ENCODE peak calls at places on chromosomes 1 and 21, in seven cellular contexts. One of them, this sample, is unnamed.

GRCh38 chr1:61357539-61357938 is 275.2 kb downstream of the NFIA start:
- DNase-seq in mammary epithelial cell: no peak
- DNase-seq in left ventricle myocardium inferior: no peak
- DNase-seq in fibroblast of lung: no peak
- DNase-seq in GM23338: no peak
- DNase-seq in H9: no peak
- DNase-seq in IMR-90: no peak
- DNase-seq in this sample: no peak

GRCh38 chr1:110380667-110381283 is 10.1 kb downstream of the SLC16A4 start:
- DNase-seq in fibroblast of lung: peak; percentile 94
- DNase-seq in GM23338: no peak
- DNase-seq in mammary epithelial cell: no peak
- DNase-seq in H9: no peak
- DNase-seq in left ventricle myocardium inferior: no peak
- DNase-seq in IMR-90: peak; percentile 94
- DNase-seq in this sample: no peak

GRCh38 chr1:172547071-172547470 is 14.1 kb downstream of the SUCO start:
- DNase-seq in left ventricle myocardium inferior: no peak
- DNase-seq in mammary epithelial cell: no peak
- DNase-seq in H9: no peak
- DNase-seq in GM23338: no peak
- DNase-seq in IMR-90: peak; percentile 68
- DNase-seq in fibroblast of lung: peak; percentile 50
- DNase-seq in this sample: no peak

GRCh38 chr1:209328178-209328577 is 255.3 kb upstream of the CAMK1G start:
- DNase-seq in GM23338: no peak
- DNase-seq in IMR-90: no peak
- DNase-seq in fibroblast of lung: no peak
- DNase-seq in left ventricle myocardium inferior: no peak
- DNase-seq in mammary epithelial cell: no peak
- DNase-seq in H9: no peak
- DNase-seq in this sample: no peak

GRCh38 chr1:29586991-29587745 is 350.8 kb downstream of the PTPRU start:
- DNase-seq in left ventricle myocardium inferior: no peak
- DNase-seq in IMR-90: peak; percentile 19
- DNase-seq in mammary epithelial cell: peak; percentile 89
- DNase-seq in H9: no peak
- DNase-seq in fibroblast of lung: peak; percentile 16
- DNase-seq in GM23338: no peak
- DNase-seq in this sample: no peak

GRCh38 chr1:217660353-217661062 is 29.4 kb downstream of the SPATA17 start:
- DNase-seq in GM23338: peak; percentile 49
- DNase-seq in left ventricle myocardium inferior: no peak
- DNase-seq in mammary epithelial cell: peak; percentile 98
- DNase-seq in H9: no peak
- DNase-seq in IMR-90: peak; percentile 90
- DNase-seq in fibroblast of lung: peak; percentile 92
- DNase-seq in this sample: no peak

GRCh38 chr1:23718482-23718881 is 24.8 kb upstream of the ELOA start:
- DNase-seq in H9: peak; percentile 85
- DNase-seq in GM23338: peak; percentile 96
- DNase-seq in mammary epithelial cell: no peak
- DNase-seq in left ventricle myocardium inferior: no peak
- DNase-seq in IMR-90: peak; percentile 50
- DNase-seq in fibroblast of lung: peak; percentile 63
- DNase-seq in this sample: peak; percentile 60

GRCh38 chr1:24930703-24931480 is 816 bp upstream of the RUNX3 start:
- DNase-seq in IMR-90: no peak
- DNase-seq in mammary epithelial cell: no peak
- DNase-seq in H9: no peak
- DNase-seq in left ventricle myocardium inferior: no peak
- DNase-seq in fibroblast of lung: peak; percentile 13
- DNase-seq in GM23338: peak; percentile 35
- DNase-seq in this sample: no peak

GRCh38 chr1:213876531-213876930 is 111.2 kb upstream of the PROX1 start:
- DNase-seq in GM23338: no peak
- DNase-seq in IMR-90: no peak
- DNase-seq in mammary epithelial cell: no peak
- DNase-seq in H9: no peak
- DNase-seq in left ventricle myocardium inferior: no peak
- DNase-seq in fibroblast of lung: no peak
- DNase-seq in this sample: no peak

DNA sequence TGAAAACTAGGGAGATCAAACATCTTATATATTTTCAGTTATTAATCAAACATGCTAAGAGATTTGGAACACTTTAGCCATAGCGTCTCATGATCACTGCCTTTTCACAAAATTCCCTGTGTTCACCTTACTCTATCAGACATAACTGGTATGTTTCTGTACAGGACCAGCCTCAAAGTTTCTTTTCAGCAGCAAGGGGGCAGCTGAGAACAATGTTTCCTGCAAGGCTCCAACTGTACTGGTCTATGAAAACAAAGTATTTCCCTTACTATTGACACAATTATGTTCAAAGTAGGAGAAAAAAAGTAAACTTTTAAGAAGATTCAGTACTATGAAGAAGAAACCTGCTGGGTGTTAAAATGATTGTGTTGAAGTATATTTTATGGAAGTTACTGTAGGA is 98.5 kb downstream of the ATF6 start:
- DNase-seq in fibroblast of lung: peak; percentile 70
- DNase-seq in IMR-90: peak; percentile 51
- DNase-seq in mammary epithelial cell: no peak
- DNase-seq in H9: no peak
- DNase-seq in left ventricle myocardium inferior: no peak
- DNase-seq in GM23338: no peak
- DNase-seq in this sample: no peak
- TF ChIP-seq CTCF in fibroblast of lung: peak; percentile 63
- TF ChIP-seq CTCF in IMR-90: peak; percentile 56
- TF ChIP-seq CTCF in mammary epithelial cell: peak; percentile 6
- TF ChIP-seq CTCF in H9: no peak
- TF ChIP-seq CTCF in left ventricle myocardium inferior: peak; percentile 52
- TF ChIP-seq CTCF in GM23338: peak; percentile 23
- TF ChIP-seq CTCF in this sample: no peak

GRCh38 chr1:26220199-26220912 is 13.6 kb upstream of the CEP85 start:
- DNase-seq in mammary epithelial cell: no peak
- DNase-seq in fibroblast of lung: no peak
- DNase-seq in IMR-90: no peak
- DNase-seq in H9: no peak
- DNase-seq in GM23338: peak; percentile 26
- DNase-seq in left ventricle myocardium inferior: no peak
- DNase-seq in this sample: no peak

GRCh38 chr1:26221094-26221493 is 12.9 kb upstream of the CEP85 start:
- DNase-seq in GM23338: no peak
- DNase-seq in mammary epithelial cell: no peak
- DNase-seq in IMR-90: no peak
- DNase-seq in left ventricle myocardium inferior: no peak
- DNase-seq in H9: no peak
- DNase-seq in fibroblast of lung: no peak
- DNase-seq in this sample: no peak

GRCh38 chr1:26224606-26225005 is 9.4 kb upstream of the CEP85 start:
- DNase-seq in fibroblast of lung: no peak
- DNase-seq in left ventricle myocardium inferior: no peak
- DNase-seq in IMR-90: no peak
- DNase-seq in GM23338: no peak
- DNase-seq in mammary epithelial cell: no peak
- DNase-seq in H9: no peak
- DNase-seq in this sample: no peak

GRCh38 chr1:26225033-26225831 is 8.8 kb upstream of the CEP85 start:
- DNase-seq in mammary epithelial cell: no peak
- DNase-seq in fibroblast of lung: peak; percentile 22
- DNase-seq in H9: peak; percentile 99
- DNase-seq in IMR-90: no peak
- DNase-seq in GM23338: peak; percentile 95
- DNase-seq in left ventricle myocardium inferior: peak; percentile 73
- DNase-seq in this sample: no peak
- H3K27ac ChIP-seq in mammary epithelial cell: no peak overlapping the region
- H3K27ac ChIP-seq in fibroblast of lung: no peak overlapping the region
- H3K27ac ChIP-seq in H9: no peak overlapping the region
- H3K27ac ChIP-seq in IMR-90: no peak overlapping the region
- H3K27ac ChIP-seq in GM23338: no peak overlapping the region
- H3K27ac ChIP-seq in left ventricle myocardium inferior: peak overlapping the region; percentile 71
- H3K27ac ChIP-seq in this sample: no peak overlapping the region

GRCh38 chr21:15003463-15004135 is 61.2 kb downstream of the NRIP1 start:
- DNase-seq in mammary epithelial cell: no peak
- DNase-seq in left ventricle myocardium inferior: no peak
- DNase-seq in H9: no peak
- DNase-seq in IMR-90: no peak
- DNase-seq in GM23338: peak; percentile 47
- DNase-seq in fibroblast of lung: no peak
- DNase-seq in this sample: peak; percentile 61

GRCh38 chr21:15001773-15002647 is 62.8 kb downstream of the NRIP1 start:
- DNase-seq in left ventricle myocardium inferior: no peak
- DNase-seq in mammary epithelial cell: no peak
- DNase-seq in H9: no peak
- DNase-seq in fibroblast of lung: no peak
- DNase-seq in IMR-90: no peak
- DNase-seq in GM23338: peak; percentile 18
- DNase-seq in this sample: no peak

GRCh38 chr21:15004721-15005370 is 60.0 kb downstream of the NRIP1 start:
- DNase-seq in mammary epithelial cell: no peak
- DNase-seq in IMR-90: peak; percentile 73
- DNase-seq in H9: no peak
- DNase-seq in fibroblast of lung: no peak
- DNase-seq in GM23338: peak; percentile 16
- DNase-seq in left ventricle myocardium inferior: no peak
- DNase-seq in this sample: no peak

GRCh38 chr21:15000076-15000475 is 64.7 kb downstream of the NRIP1 start:
- DNase-seq in IMR-90: peak; percentile 68
- DNase-seq in H9: no peak
- DNase-seq in GM23338: no peak
- DNase-seq in fibroblast of lung: peak; percentile 34
- DNase-seq in left ventricle myocardium inferior: no peak
- DNase-seq in mammary epithelial cell: peak; percentile 50
- DNase-seq in this sample: no peak

DNA sequence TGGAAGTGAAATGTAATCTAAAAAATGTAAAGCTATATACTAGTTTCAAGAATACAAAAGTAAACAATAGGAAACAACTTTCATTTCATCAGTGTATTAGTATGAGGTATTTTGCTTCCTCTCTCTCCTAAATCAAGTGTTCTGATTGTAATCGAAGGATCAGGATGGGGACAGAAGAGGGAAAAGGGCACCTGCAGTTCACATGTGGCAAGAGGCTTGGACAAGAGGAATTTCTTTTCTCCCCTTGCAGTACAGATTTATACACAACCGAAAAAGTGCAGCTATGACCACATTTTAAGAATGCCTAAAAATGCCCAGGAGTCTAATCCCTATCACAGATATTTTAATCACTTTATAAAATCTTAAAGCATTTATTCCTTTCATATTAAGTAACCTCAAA is 63.7 kb downstream of the NRIP1 start:
- DNase-seq in GM23338: no peak
- DNase-seq in IMR-90: no peak
- DNase-seq in fibroblast of lung: no peak
- DNase-seq in left ventricle myocardium inferior: no peak
- DNase-seq in mammary epithelial cell: no peak
- DNase-seq in H9: no peak
- DNase-seq in this sample: no peak
- H3K27me3 ChIP-seq in GM23338: no peaks in the 10 kb centered on the region
- H3K27me3 ChIP-seq in IMR-90: no peaks in the 10 kb centered on the region
- H3K27me3 ChIP-seq in fibroblast of lung: no peaks in the 10 kb centered on the region
- H3K27me3 ChIP-seq in left ventricle myocardium inferior: no peaks in the 10 kb centered on the region
- H3K27me3 ChIP-seq in mammary epithelial cell: no peaks in the 10 kb centered on the region
- H3K27me3 ChIP-seq in H9: no peaks in the 10 kb centered on the region
- H3K27me3 ChIP-seq in this sample: no peaks in the 10 kb centered on the region

DNA sequence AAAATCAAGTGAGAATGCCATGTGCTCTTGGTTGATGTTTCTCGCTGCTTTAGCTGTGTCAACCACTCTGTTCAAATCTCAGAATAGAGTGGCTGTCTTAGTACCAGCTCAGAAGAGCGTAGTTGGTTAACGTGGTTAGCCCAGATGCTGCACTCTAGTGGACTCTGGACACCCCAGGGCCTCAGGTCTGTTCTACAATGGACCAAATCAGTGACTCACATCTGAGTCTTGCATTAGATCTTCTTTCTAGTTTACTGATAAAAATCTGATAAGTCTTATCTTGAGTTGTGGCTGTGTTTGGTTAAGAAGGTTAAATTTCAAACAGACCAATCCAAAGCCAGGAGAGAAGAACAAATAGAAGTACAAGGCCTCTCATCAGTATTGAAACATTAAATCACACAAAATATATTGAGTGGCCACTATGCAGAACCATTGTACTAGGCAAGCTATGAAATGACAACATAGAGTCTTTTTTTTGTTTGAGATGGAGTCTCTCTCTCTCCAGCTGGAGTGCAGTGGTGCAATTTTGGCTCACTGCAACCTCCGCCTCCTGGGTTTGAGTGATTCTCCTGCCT is 104.1 kb downstream of the NR5A2 start:
- DNase-seq in IMR-90: peak; percentile 36
- DNase-seq in GM23338: no peak
- DNase-seq in fibroblast of lung: no peak
- DNase-seq in H9: no peak
- DNase-seq in left ventricle myocardium inferior: no peak
- DNase-seq in mammary epithelial cell: peak; percentile 14
- DNase-seq in this sample: no peak
- TF ChIP-seq CTCF in IMR-90: no peak
- TF ChIP-seq CTCF in GM23338: no peak
- TF ChIP-seq CTCF in fibroblast of lung: no peak
- TF ChIP-seq CTCF in H9: no peak
- TF ChIP-seq CTCF in left ventricle myocardium inferior: no peak
- TF ChIP-seq CTCF in mammary epithelial cell: no peak
- TF ChIP-seq CTCF in this sample: peak; percentile 29

DNA sequence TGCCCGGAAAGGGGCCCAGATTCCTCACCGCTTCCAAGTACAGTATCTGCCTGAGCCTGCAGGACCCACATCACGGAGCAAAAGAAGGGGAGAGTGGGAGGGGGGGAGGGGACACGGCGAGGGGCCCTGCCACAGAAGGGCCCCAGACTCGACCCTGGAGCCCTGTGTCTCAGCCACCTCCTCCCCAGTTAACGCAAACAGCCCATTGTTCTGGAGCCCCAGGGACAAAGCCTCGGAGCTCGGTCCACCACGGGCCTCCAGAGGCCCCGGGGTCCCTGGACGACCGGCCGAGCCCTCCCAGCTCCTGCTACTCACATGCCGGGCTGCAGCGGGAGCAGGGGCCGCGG is 512 bp downstream of the MEGF6 start:
- DNase-seq in fibroblast of lung: no peak
- DNase-seq in H9: peak; percentile 40
- DNase-seq in IMR-90: no peak
- DNase-seq in mammary epithelial cell: no peak
- DNase-seq in GM23338: peak; percentile 58
- DNase-seq in left ventricle myocardium inferior: no peak
- DNase-seq in this sample: no peak
- H3K27ac ChIP-seq in fibroblast of lung: no peak overlapping the region
- H3K27ac ChIP-seq in H9: no peak overlapping the region
- H3K27ac ChIP-seq in IMR-90: no peak overlapping the region
- H3K27ac ChIP-seq in mammary epithelial cell: no peak overlapping the region
- H3K27ac ChIP-seq in GM23338: no peak overlapping the region
- H3K27ac ChIP-seq in left ventricle myocardium inferior: no peak overlapping the region
- H3K27ac ChIP-seq in this sample: peak overlapping the region; percentile 21

This sample was measured in WERI-Rb-1.